ENCODE peak calls at places on chromosome 19, in eight cellular contexts. T is effector memory CD4-positive, alpha-beta T cell; C is fibroblast of lung; K is CD8-positive, alpha-beta memory T cell; F is left ventricle myocardium inferior; M is mucosa of descending colon; J is A549; A is tibial artery. W is an unnamed sample. For H3K4me1, the result is how much of the 10 kb centered on the place peaks cover.

GRCh38 chr19:56348289-56348877 is 33.7 kb upstream of the ZSCAN5A start:
- DNase-seq in M (no peak), T (no peak), A (no peak), K (no peak), J (peak), C (no peak), F (no peak), W (no peak)

GRCh38 chr19:8487137-8487851 is 15.1 kb downstream of the PRAM1 start:
- DNase-seq in K (peak), J (no peak), F (no peak), M (peak), T (peak), A (no peak), C (no peak), W (peak)

GRCh38 chr19:36528921-36529518 is 949 bp upstream of the ZNF260 start:
- DNase-seq in F (no peak), A (no peak), M (peak), T (no peak), K (peak), J (no peak), C (no peak), W (no peak)

GRCh38 chr19:6773323-6773931 is 919 bp downstream of the VAV1 start:
- DNase-seq in F (peak), T (peak), K (peak), A (no peak), J (no peak), M (peak), C (no peak), W (peak)

GRCh38 chr19:40251244-40251643 is 24.8 kb upstream of the CCNP start:
- DNase-seq in F (no peak), C (no peak), T (no peak), M (no peak), K (no peak), J (no peak), A (no peak), W (no peak)

GRCh38 chr19:56976995-56977906 is 136.7 kb upstream of the PEG3 start:
- DNase-seq in M (no peak), C (no peak), A (no peak), F (no peak), J (no peak), T (no peak), K (no peak), W (no peak)

GRCh38 chr19:16376649-16377048 is 52.0 kb downstream of the KLF2 start:
- DNase-seq in A (no peak), F (no peak), M (peak), K (no peak), C (no peak), T (no peak), J (peak), W (no peak)

GRCh38 chr19:35222373-35223005 is 6.0 kb downstream of the FAM187B start:
- DNase-seq in T (no peak), A (no peak), M (no peak), K (no peak), C (no peak), J (no peak), F (no peak), W (no peak)

GRCh38 chr19:46495789-46496099 is at the start of gene PNMA8B:
- DNase-seq in J (no peak), A (peak), K (no peak), T (no peak), C (peak), M (no peak), F (peak), W (peak)

GRCh38 chr19:12834976-12835757 is 788 bp upstream of the RTBDN start:
- DNase-seq in A (no peak), K (no peak), C (no peak), J (peak), T (no peak), F (no peak), M (peak), W (no peak)

GRCh38 chr19:6023085-6023682 is 45.2 kb upstream of the RANBP3 start:
- DNase-seq in F (no peak), T (no peak), C (peak), J (no peak), M (no peak), K (no peak), A (no peak), W (peak)

GRCh38 chr19:41298327-41298964 is 11.5 kb upstream of the CCDC97 start:
- DNase-seq in C (peak), F (peak), K (peak), M (peak), J (no peak), A (peak), T (peak), W (peak)
- H3K4me1 ChIP-seq in C (under half), F (half or more), K (half or more), M (under half), J (under half), A (half or more), T (half or more), W (half or more)

DNA sequence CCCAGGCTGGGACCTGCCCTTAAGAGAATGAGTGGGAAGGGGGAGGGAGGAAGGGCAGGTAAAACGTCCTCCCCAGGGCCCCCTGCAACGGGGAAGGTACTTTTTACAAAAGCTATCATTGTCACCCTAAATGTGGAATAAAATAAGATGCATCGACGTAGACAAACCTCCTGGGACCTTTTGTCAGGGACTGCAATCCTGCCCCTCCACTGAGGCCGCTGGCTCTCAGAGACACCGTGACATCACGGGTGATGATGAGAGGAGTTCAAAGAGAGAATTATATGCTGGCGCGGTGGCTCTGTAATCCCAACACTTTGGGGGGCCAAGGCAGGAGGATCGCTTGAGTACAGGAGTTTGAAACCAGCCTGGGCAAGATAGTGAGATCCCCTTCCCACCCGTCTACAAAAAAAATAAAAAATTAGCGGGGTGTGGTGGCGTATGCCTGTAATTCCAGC is 1.8 kb upstream of the MYBPC2 start:
- DNase-seq in T (no peak), M (no peak), C (no peak), J (no peak), F (no peak), K (no peak), A (no peak), W (no peak)
- H3K4me3 ChIP-seq in T (peak), M (no peak), C (no peak), J (peak), F (peak), K (peak), A (peak), W (peak)

DNA sequence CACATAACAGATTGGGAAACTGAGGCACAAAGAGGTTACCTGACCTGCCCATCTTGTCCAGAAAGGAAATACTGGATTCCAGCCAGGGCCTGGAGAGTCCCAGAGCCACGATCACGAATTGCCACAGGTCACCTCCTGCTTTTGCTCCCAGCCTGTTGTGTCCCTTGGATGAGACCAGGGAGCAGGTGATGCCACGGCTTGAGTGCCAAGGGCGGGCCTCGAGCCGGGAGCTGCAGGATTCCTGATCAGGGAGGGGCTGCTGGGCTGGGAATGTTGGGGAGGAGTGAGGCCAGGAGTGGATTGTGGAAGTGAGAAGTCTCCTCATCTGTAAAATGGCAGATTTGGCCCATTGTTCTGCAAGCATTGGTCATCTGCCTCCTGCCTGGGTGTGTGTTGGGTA is 29.4 kb downstream of the DNM2 start:
- DNase-seq in A (no peak), K (no peak), M (peak), J (peak), C (no peak), F (no peak), T (no peak), W (no peak)
- H3K4me1 ChIP-seq in A (under half), K (half or more), M (half or more), J (half or more), C (under half), F (half or more), T (under half), W (half or more)

DNA sequence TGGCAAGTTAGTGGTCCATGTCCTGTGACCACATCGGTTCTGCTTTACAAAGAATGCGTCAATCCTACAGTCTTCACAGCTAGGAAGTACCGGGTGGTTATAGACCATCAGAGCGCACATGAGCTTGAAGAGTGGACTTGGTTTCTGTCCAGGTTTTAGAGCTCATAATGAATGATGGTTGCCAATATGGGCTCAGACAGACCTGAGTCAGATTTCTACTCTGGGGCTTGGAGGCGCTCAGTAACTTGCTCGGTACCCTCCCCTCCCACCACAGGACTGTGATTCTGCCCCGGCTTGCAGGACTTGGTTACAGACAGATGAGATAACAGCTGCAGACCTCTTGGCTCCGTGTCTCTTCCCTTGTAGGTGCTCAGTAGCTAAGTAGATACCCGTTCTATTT is 284.8 kb downstream of the TSHZ3 start:
- DNase-seq in A (no peak), F (no peak), C (no peak), T (no peak), M (no peak), J (no peak), K (no peak), W (no peak)
- H3K4me3 ChIP-seq in A (no peak), F (no peak), C (no peak), T (no peak), M (no peak), J (no peak), K (no peak), W (no peak)

GRCh38 chr19:54209058-54209747 is 8.5 kb downstream of the RPS9 start:
- DNase-seq in T (no peak), C (peak), F (no peak), K (no peak), M (peak), A (no peak), J (peak), W (peak)

GRCh38 chr19:54211214-54211613 is 10.6 kb downstream of the RPS9 start:
- DNase-seq in A (no peak), F (no peak), K (no peak), T (no peak), J (no peak), C (no peak), M (peak), W (no peak)

GRCh38 chr19:54208784-54209057 is 8.1 kb downstream of the RPS9 start:
- DNase-seq in T (no peak), K (no peak), J (peak), A (no peak), M (no peak), F (no peak), C (peak), W (no peak)

GRCh38 chr19:54207908-54208783 is 7.5 kb downstream of the RPS9 start:
- DNase-seq in J (peak), A (no peak), T (no peak), F (peak), K (no peak), C (peak), M (peak), W (peak)

DNA sequence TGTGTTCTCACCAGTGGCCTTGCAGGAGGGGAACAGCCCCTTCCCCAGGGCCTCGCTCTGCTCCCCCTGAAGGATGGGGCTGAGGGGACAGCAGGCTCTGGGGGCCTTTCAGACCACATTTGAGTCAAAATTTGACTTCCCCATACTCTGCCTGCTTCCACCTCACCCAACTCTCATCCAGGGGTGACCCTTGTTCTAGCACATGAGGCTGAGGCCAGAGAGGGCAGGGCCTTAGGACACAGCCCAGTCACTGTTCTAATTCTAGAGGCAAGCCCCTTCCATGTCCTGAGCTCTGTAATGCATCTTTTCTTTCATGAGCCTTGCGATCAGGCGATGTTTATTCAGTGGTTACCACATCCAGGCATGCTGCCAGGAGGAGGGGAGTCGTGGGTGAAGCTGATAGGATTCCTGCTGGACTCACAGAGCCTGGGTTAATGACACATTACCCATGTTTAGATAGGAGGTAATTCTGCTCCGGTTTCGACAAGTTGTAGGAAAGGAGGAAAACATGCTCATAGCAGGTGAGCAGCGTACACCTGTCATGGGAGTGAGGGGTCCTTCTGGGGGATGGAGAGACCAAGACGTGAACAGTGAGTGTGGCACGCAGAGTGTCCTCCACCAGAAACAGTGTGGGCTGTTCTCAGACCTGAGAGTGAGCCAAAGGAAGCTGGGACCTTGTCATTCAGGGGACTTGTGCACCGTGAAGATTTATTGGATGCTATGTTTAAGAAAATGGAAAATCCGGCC is 9.3 kb downstream of the RPS9 start:
- DNase-seq in C (peak), K (peak), F (peak), M (peak), T (no peak), J (peak), A (peak), W (peak)
- H3K4me1 ChIP-seq in C (under half), K (half or more), F (half or more), M (half or more), T (under half), J (half or more), A (under half), W (half or more)

GRCh38 chr19:1066251-1066747 is 668 bp upstream of the ARHGAP45 start:
- DNase-seq in C (no peak), F (no peak), M (peak), A (no peak), J (no peak), K (no peak), T (no peak), W (no peak)
- H3K4me3 ChIP-seq in C (no peak), F (peak), M (peak), A (peak), J (peak), K (peak), T (peak), W (peak)

GRCh38 chr19:1066748-1067340 is at the start of gene ARHGAP45:
- DNase-seq in T (peak), M (peak), A (no peak), F (no peak), C (no peak), K (peak), J (no peak), W (peak)
- H3K4me1 ChIP-seq in T (half or more), M (under half), A (half or more), F (half or more), C (under half), K (under half), J (under half), W (under half)